ENCODE peak calls at places on chromosomes 2 and 18, in five cellular contexts. K is iris pigment epithelial cell, Z is NCI-H774, H is T follicular helper cell, N is A172. O is an unnamed sample.

GRCh38 chr2:238286095-238286494 is 2.3 kb downstream of the PER2 start:
- DNase-seq in K (no peak), N (no peak), Z (no peak), H (no peak), O (no peak)

GRCh38 chr2:173612354-173612753 is 257.7 kb downstream of the CDCA7 start:
- DNase-seq in N (no peak), H (no peak), K (no peak), Z (no peak), O (no peak)

GRCh38 chr2:43376523-43377198 is 150.3 kb upstream of the ZFP36L2 start:
- DNase-seq in N (no peak), H (no peak), K (no peak), Z (no peak), O (no peak)

GRCh38 chr2:147255812-147256211 is 589.0 kb upstream of the ACVR2A start:
- DNase-seq in N (no peak), K (no peak), Z (no peak), H (no peak), O (no peak)

GRCh38 chr2:133579295-133579694 is 11.0 kb upstream of the NCKAP5 start:
- DNase-seq in Z (no peak), K (peak), H (no peak), N (peak), O (no peak)

GRCh38 chr18:23636041-23636399 is 26.7 kb downstream of the ANKRD29 start:
- DNase-seq in N (no peak), K (no peak), H (no peak), Z (no peak), O (no peak)

GRCh38 chr18:55243852-55244251 is 284.6 kb upstream of the CCDC68 start:
- DNase-seq in Z (no peak), K (peak), N (no peak), H (no peak), O (no peak)

GRCh38 chr2:71599646-71600236 is 146.4 kb downstream of the DYSF start:
- DNase-seq in N (no peak), H (no peak), Z (no peak), K (no peak), O (no peak)

GRCh38 chr2:136378712-136379595 is 261.0 kb upstream of the CXCR4 start:
- DNase-seq in K (peak), Z (peak), N (peak), H (peak), O (peak)

GRCh38 chr2:167783266-167784070 is 463.9 kb downstream of the STK39 start:
- DNase-seq in H (no peak), N (peak), Z (no peak), K (peak), O (peak)

GRCh38 chr2:102181376-102181775 is 5.4 kb upstream of the IL1RL2 start:
- DNase-seq in K (no peak), Z (no peak), N (no peak), H (no peak), O (no peak)

GRCh38 chr18:53380063-53380639 is 844.3 kb downstream of the MBD2 start:
- DNase-seq in K (peak), H (no peak), Z (peak), N (peak), O (peak)

GRCh38 chr2:139045524-139045923 is 265.3 kb upstream of the NXPH2 start:
- DNase-seq in K (no peak), H (no peak), Z (no peak), N (no peak), O (no peak)

GRCh38 chr2:170878061-170878460 is 51.0 kb upstream of the GORASP2 start:
- DNase-seq in Z (no peak), N (peak), H (no peak), K (no peak), O (peak)

GRCh38 chr18:78975282-78975681 is 4.3 kb upstream of the SALL3 start:
- DNase-seq in K (no peak), H (no peak), N (no peak), Z (no peak), O (no peak)

GRCh38 chr2:47072728-47073191 is 82.3 kb downstream of the STPG4 start:
- DNase-seq in K (no peak), Z (no peak), N (no peak), H (no peak), O (no peak)

GRCh38 chr2:16134436-16135165 is 194.3 kb downstream of the MYCN start:
- DNase-seq in N (no peak), H (no peak), Z (no peak), K (no peak), O (no peak)

GRCh38 chr2:109721117-109721504 is 73.0 kb upstream of the RGPD5 start:
- DNase-seq in H (no peak), K (no peak), Z (no peak), N (no peak), O (no peak)

GRCh38 chr2:215505044-215505786 is 69.3 kb upstream of the FN1 start:
- DNase-seq in N (peak), Z (no peak), H (no peak), K (peak), O (peak)

GRCh38 chr2:18149660-18150246 is 271.3 kb downstream of the KCNS3 start:
- DNase-seq in H (no peak), K (peak), N (peak), Z (peak), O (peak)

GRCh38 chr18:55096261-55097026 is 137.2 kb upstream of the CCDC68 start:
- DNase-seq in K (peak), H (no peak), Z (no peak), N (peak), O (peak)

GRCh38 chr2:134136702-134137101 is 117.2 kb upstream of the MGAT5 start:
- DNase-seq in H (no peak), Z (no peak), K (no peak), N (no peak), O (no peak)

GRCh38 chr2:204544961-204545860 is at the start of gene PARD3B:
- DNase-seq in H (no peak), K (peak), Z (peak), N (peak), O (no peak)

GRCh38 chr2:216535454-216535995 is 36.9 kb downstream of the RPL37A start:
- DNase-seq in H (no peak), Z (no peak), K (peak), N (peak), O (peak)

GRCh38 chr2:189595412-189595811 is 14.8 kb upstream of the SLC40A1 start:
- DNase-seq in N (no peak), K (no peak), H (no peak), Z (no peak), O (no peak)

GRCh38 chr2:133607679-133608078 is 39.4 kb upstream of the NCKAP5 start:
- DNase-seq in K (peak), N (peak), Z (no peak), H (no peak), O (peak)

GRCh38 chr2:28277466-28277865 is 115.2 kb upstream of the FOSL2 start:
- DNase-seq in N (no peak), H (no peak), Z (peak), K (no peak), O (no peak)

GRCh38 chr2:238122287-238123217 is 15.9 kb upstream of the KLHL30 start:
- DNase-seq in H (no peak), K (no peak), N (no peak), Z (no peak), O (no peak)

GRCh38 chr2:238415893-238416292 is 10.8 kb upstream of the ASB1 start:
- DNase-seq in K (no peak), N (no peak), Z (no peak), H (no peak), O (no peak)

O was measured in kidney glomerular epithelial cell.